ENCODE peak calls at places on chromosomes 4 and X, in eight cellular contexts. Q is CD8-positive, alpha-beta T cell; R is cardiac muscle cell; E is HL-60; Z is lower lobe of right lung; W is fibroblast of the aortic adventitia; L is suprapubic skin; A is fibroblast of mammary gland. O is an unnamed sample.

GRCh38 chr4:4564522-4564921 is 22.7 kb upstream of the STX18 start:
- DNase-seq in Q (no peak), R (no peak), E (no peak), Z (no peak), W (peak), L (no peak), A (no peak), O (peak)

GRCh38 chrX:69618803-69619202 is 2.9 kb downstream of the EDA start:
- DNase-seq in Q (no peak), R (peak), E (no peak), Z (no peak), W (peak), L (no peak), A (peak), O (peak)

GRCh38 chrX:117301086-117301485 is 815.5 kb downstream of the KLHL13 start:
- DNase-seq in Q (no peak), R (no peak), E (no peak), Z (no peak), W (no peak), L (no peak), A (no peak), O (no peak)

GRCh38 chr4:24285759-24286158 is 298.6 kb downstream of the DHX15 start:
- DNase-seq in Q (no peak), R (no peak), E (no peak), Z (no peak), W (no peak), L (no peak), A (no peak), O (no peak)

GRCh38 chr4:142452132-142452855 is 393.8 kb downstream of the INPP4B start:
- DNase-seq in Q (no peak), R (no peak), E (no peak), Z (no peak), W (peak), L (no peak), A (peak), O (peak)

GRCh38 chr4:146132445-146132844 is 43.1 kb upstream of the LSM6 start:
- DNase-seq in Q (no peak), R (no peak), E (no peak), Z (no peak), W (no peak), L (no peak), A (peak), O (peak)

GRCh38 chr4:87680271-87680670 is 30.2 kb downstream of the DMP1 start:
- DNase-seq in Q (no peak), R (no peak), E (no peak), Z (no peak), W (no peak), L (no peak), A (no peak), O (no peak)

GRCh38 chr4:182346675-182347375 is 103.6 kb downstream of the TENM3 start:
- DNase-seq in Q (no peak), R (no peak), E (no peak), Z (no peak), W (no peak), L (no peak), A (no peak), O (no peak)

GRCh38 chr4:83852085-83852451 is 316.2 kb downstream of the GPAT3 start:
- DNase-seq in Q (no peak), R (no peak), E (no peak), Z (no peak), W (peak), L (no peak), A (peak), O (peak)

GRCh38 chr4:25144870-25145481 is 15.3 kb downstream of the SEPSECS start:
- DNase-seq in Q (no peak), R (peak), E (no peak), Z (no peak), W (peak), L (no peak), A (peak), O (peak)

GRCh38 chrX:12447448-12448154 is 309.3 kb downstream of the FRMPD4 start:
- DNase-seq in Q (no peak), R (no peak), E (no peak), Z (no peak), W (peak), L (no peak), A (peak), O (peak)

GRCh38 chr4:36551697-36552214 is 270.3 kb downstream of the DTHD1 start:
- DNase-seq in Q (no peak), R (no peak), E (no peak), Z (no peak), W (no peak), L (no peak), A (no peak), O (no peak)

GRCh38 chr4:54099959-54100606 is at the start of gene GSX2:
- DNase-seq in Q (no peak), R (no peak), E (no peak), Z (no peak), W (peak), L (peak), A (no peak), O (no peak)

GRCh38 chr4:141636077-141636770 is at the start of gene IL15:
- DNase-seq in Q (peak), R (peak), E (no peak), Z (peak), W (peak), L (peak), A (peak), O (peak)

GRCh38 chrX:72245461-72246089 is 6.7 kb upstream of the ERCC6L start:
- DNase-seq in Q (peak), R (peak), E (peak), Z (peak), W (peak), L (no peak), A (peak), O (peak)

GRCh38 chr4:153000068-153000420 is 63.9 kb downstream of the FHDC1 start:
- DNase-seq in Q (no peak), R (no peak), E (no peak), Z (no peak), W (no peak), L (no peak), A (no peak), O (no peak)

GRCh38 chrX:43592597-43592996 is 63.5 kb upstream of the MAOA start:
- DNase-seq in Q (no peak), R (no peak), E (no peak), Z (no peak), W (no peak), L (no peak), A (no peak), O (peak)

GRCh38 chrX:124426824-124427223 is 80.5 kb downstream of the SH2D1A start:
- DNase-seq in Q (no peak), R (no peak), E (no peak), Z (no peak), W (no peak), L (no peak), A (no peak), O (no peak)

GRCh38 chr4:171308661-171309060 is 504.5 kb upstream of the GALNTL6 start:
- DNase-seq in Q (no peak), R (no peak), E (no peak), Z (no peak), W (no peak), L (no peak), A (no peak), O (no peak)

GRCh38 chrX:124679199-124679598 is 332.8 kb downstream of the SH2D1A start:
- DNase-seq in Q (no peak), R (peak), E (no peak), Z (no peak), W (no peak), L (no peak), A (no peak), O (no peak)

GRCh38 chr4:7253806-7254205 is 61.5 kb downstream of the SORCS2 start:
- DNase-seq in Q (no peak), R (no peak), E (no peak), Z (no peak), W (no peak), L (no peak), A (no peak), O (no peak)

GRCh38 chr4:4868506-4869379 is 9.3 kb downstream of the MSX1 start:
- DNase-seq in Q (no peak), R (no peak), E (no peak), Z (no peak), W (no peak), L (no peak), A (no peak), O (no peak)

GRCh38 chrX:79270401-79270800 is 96.7 kb downstream of the ITM2A start:
- DNase-seq in Q (peak), R (peak), E (peak), Z (peak), W (no peak), L (no peak), A (peak), O (peak)

GRCh38 chrX:10121787-10122186 is 35.0 kb upstream of the CLCN4 start:
- DNase-seq in Q (no peak), R (no peak), E (peak), Z (no peak), W (no peak), L (no peak), A (no peak), O (peak)

GRCh38 chr4:183330841-183331240 is 8.6 kb upstream of the CLDN24 start:
- DNase-seq in Q (no peak), R (no peak), E (no peak), Z (no peak), W (no peak), L (no peak), A (peak), O (no peak)

GRCh38 chrX:36684053-36684452 is 324.1 kb upstream of the FAM47C start:
- DNase-seq in Q (no peak), R (no peak), E (no peak), Z (no peak), W (no peak), L (no peak), A (no peak), O (no peak)

GRCh38 chr4:170052919-170053318 is 26.7 kb upstream of the MFAP3L start:
- DNase-seq in Q (no peak), R (no peak), E (no peak), Z (no peak), W (no peak), L (no peak), A (no peak), O (no peak)

GRCh38 chr4:1851575-1852415 is 4.2 kb downstream of the LETM1 start:
- DNase-seq in Q (no peak), R (no peak), E (no peak), Z (no peak), W (no peak), L (no peak), A (peak), O (no peak)

GRCh38 chr4:97998203-97998602 is 145.1 kb downstream of the STPG2 start:
- DNase-seq in Q (no peak), R (no peak), E (no peak), Z (no peak), W (no peak), L (no peak), A (no peak), O (no peak)

GRCh38 chr4:128228778-128229457 is 58.7 kb downstream of the PGRMC2 start:
- DNase-seq in Q (no peak), R (no peak), E (no peak), Z (no peak), W (peak), L (no peak), A (no peak), O (peak)

GRCh38 chr4:71210831-71211230 is 128.0 kb upstream of the SLC4A4 start:
- DNase-seq in Q (no peak), R (no peak), E (no peak), Z (no peak), W (peak), L (no peak), A (no peak), O (peak)

GRCh38 chrX:22430701-22431100 is 158.0 kb downstream of the CBLL2 start:
- DNase-seq in Q (no peak), R (no peak), E (no peak), Z (no peak), W (peak), L (no peak), A (peak), O (no peak)

GRCh38 chrX:54481751-54482150 is 14.3 kb downstream of the FGD1 start:
- DNase-seq in Q (no peak), R (no peak), E (no peak), Z (no peak), W (no peak), L (no peak), A (peak), O (no peak)
- TF ChIP-seq CTCF in Q (no peak), R (peak), E (no peak), Z (no peak), W (peak), L (no peak), A (peak), O (no peak)

GRCh38 chr4:110505440-110505839 is 29.5 kb downstream of the ENPEP start:
- DNase-seq in Q (no peak), R (no peak), E (no peak), Z (no peak), W (no peak), L (no peak), A (no peak), O (no peak)

GRCh38 chr4:110512901-110513300 is 36.9 kb downstream of the ENPEP start:
- DNase-seq in Q (no peak), R (no peak), E (no peak), Z (no peak), W (no peak), L (no peak), A (no peak), O (no peak)

GRCh38 chr4:110510282-110510681 is 34.3 kb downstream of the ENPEP start:
- DNase-seq in Q (no peak), R (no peak), E (no peak), Z (no peak), W (no peak), L (no peak), A (no peak), O (no peak)

GRCh38 chr4:110510955-110511544 is 35.1 kb downstream of the ENPEP start:
- DNase-seq in Q (no peak), R (peak), E (no peak), Z (no peak), W (peak), L (no peak), A (peak), O (peak)

DNA sequence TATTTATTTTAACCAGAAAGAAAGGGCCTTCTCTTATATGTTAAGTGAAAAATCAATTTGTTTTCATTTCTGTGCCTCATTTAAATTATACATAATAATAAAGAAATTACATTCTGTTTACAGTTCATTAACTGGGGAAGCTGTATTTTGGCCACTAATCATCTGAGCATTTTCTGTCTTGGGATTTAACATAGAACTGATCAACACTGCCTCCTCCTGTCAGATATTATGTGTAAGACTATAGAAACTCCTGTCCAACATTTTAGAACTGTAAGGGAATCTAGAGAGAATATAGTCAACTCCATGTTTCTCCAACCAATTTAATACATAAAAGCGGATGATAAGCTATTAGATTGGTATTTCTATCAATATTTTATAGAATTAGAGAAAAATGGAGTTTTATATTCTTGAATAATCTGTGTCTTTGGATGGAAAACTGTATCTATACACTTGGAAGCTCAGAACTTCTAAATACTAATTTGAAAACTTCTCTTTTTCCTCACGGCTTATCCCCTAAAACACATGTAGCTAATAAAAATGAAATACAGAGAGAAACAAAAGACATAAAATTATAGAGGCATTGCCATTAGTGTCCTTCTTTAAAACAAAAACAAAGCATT is 33.0 kb downstream of the ENPEP start:
- DNase-seq in Q (no peak), R (peak), E (no peak), Z (no peak), W (peak), L (no peak), A (peak), O (peak)
- TF ChIP-seq CTCF in Q (no peak), R (peak), E (no peak), Z (no peak), W (peak), L (no peak), A (peak), O (peak)

DNA sequence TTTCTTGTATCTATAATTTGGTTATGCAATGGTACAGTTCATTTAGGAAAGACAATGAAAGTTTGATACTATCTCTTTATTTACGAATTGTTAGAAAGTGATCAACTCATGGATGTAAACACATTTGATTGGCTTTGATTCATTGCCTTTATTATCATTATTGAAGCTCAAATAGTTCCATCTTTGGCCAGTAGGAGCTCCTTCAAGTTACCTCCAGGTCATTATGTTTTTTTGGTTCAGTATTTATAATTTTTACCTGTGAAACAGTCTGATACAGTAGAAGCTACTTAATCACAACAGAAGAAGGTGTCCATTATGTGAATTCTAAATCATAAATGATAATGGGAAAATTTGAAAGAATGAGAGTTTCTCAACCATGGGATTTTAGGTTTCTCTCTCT is 12.4 kb downstream of the NPY5R start:
- DNase-seq in Q (no peak), R (no peak), E (no peak), Z (no peak), W (no peak), L (no peak), A (no peak), O (no peak)
- TF ChIP-seq CTCF in Q (no peak), R (no peak), E (no peak), Z (no peak), W (no peak), L (no peak), A (no peak), O (peak)

DNA sequence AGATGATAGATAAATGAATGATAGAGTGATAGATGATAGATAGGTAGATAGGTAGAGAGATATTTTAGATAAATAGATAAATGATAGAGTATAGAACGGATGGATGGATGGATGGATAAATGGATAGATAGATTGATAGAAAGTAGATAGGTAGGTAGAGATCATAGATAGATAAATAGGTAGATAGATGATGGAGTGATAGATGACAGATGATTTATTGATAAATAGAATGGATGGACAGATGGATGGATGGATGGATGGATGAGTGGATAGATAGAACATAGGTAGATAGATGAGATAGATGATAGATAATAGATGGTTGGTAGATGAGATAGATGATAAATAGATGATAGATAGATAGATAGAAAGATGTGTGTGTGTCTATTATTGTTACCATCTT is 49.5 kb downstream of the ARSD start:
- DNase-seq in Q (no peak), R (no peak), E (no peak), Z (no peak), W (no peak), L (no peak), A (no peak), O (no peak)
- TF ChIP-seq CTCF in Q (no peak), R (no peak), E (no peak), Z (no peak), W (no peak), L (no peak), A (no peak), O (no peak)

GRCh38 chrX:14630724-14631123 is 101.4 kb downstream of the GLRA2 start:
- DNase-seq in Q (no peak), R (no peak), E (no peak), Z (no peak), W (no peak), L (no peak), A (no peak), O (peak)
- TF ChIP-seq CTCF in Q (no peak), R (no peak), E (no peak), Z (no peak), W (no peak), L (no peak), A (no peak), O (no peak)

GRCh38 chr4:30721353-30722091 is 1.4 kb downstream of the PCDH7 start:
- DNase-seq in Q (no peak), R (peak), E (no peak), Z (no peak), W (peak), L (no peak), A (peak), O (peak)
- TF ChIP-seq CTCF in Q (no peak), R (no peak), E (no peak), Z (no peak), W (peak), L (peak), A (no peak), O (no peak)

GRCh38 chrX:18898517-18898916 is 85.4 kb downstream of the PHKA2 start:
- DNase-seq in Q (no peak), R (no peak), E (no peak), Z (no peak), W (no peak), L (no peak), A (no peak), O (no peak)

GRCh38 chrX:18900401-18900976 is 83.4 kb downstream of the PHKA2 start:
- DNase-seq in Q (no peak), R (no peak), E (no peak), Z (no peak), W (no peak), L (no peak), A (no peak), O (no peak)

GRCh38 chrX:18897611-18898010 is 86.3 kb downstream of the PHKA2 start:
- DNase-seq in Q (no peak), R (no peak), E (no peak), Z (no peak), W (no peak), L (no peak), A (no peak), O (no peak)

GRCh38 chrX:18898091-18898490 is 85.8 kb downstream of the PHKA2 start:
- DNase-seq in Q (no peak), R (no peak), E (no peak), Z (no peak), W (no peak), L (no peak), A (no peak), O (no peak)

DNA sequence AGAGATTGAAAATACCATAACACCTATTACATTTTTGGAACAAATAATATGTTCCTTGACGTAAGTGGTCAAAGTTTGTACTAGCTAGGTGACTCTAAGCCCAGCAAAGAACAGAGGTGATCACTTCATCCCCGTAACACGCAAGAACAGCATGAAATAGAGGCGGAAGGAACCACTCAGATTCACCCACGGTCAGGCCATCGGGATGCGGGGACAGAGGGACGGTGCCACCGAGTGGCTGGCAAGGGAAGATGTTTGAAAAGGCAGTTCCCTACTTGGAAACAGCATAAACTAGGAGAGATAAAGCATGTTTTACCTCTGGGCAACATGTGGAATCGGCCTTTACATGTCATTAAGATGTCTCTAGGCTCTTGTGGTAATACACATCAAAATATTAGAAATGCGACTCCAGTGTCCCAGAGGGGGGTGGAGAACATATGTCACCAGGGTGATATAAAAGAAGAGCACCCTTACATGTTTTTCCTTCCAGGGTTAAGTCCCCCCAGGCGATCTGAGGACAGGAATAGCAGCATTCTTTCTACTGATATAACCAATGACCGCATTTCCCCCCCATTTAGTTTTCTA is 84.0 kb downstream of the PHKA2 start:
- DNase-seq in Q (no peak), R (no peak), E (no peak), Z (no peak), W (peak), L (no peak), A (peak), O (peak)
- TF ChIP-seq CTCF in Q (no peak), R (peak), E (no peak), Z (peak), W (no peak), L (no peak), A (peak), O (peak)

GRCh38 chr4:139184129-139184528 is 7.1 kb upstream of the ELF2 start:
- DNase-seq in Q (no peak), R (no peak), E (peak), Z (no peak), W (peak), L (no peak), A (peak), O (peak)
- TF ChIP-seq CTCF in Q (no peak), R (peak), E (no peak), Z (no peak), W (peak), L (no peak), A (peak), O (peak)

GRCh38 chrX:133958997-133959688 is 26.3 kb downstream of the GPC3 start:
- DNase-seq in Q (no peak), R (no peak), E (no peak), Z (no peak), W (no peak), L (no peak), A (peak), O (peak)
- TF ChIP-seq CTCF in Q (no peak), R (peak), E (no peak), Z (no peak), W (no peak), L (no peak), A (peak), O (no peak)